ENCODE peak calls at places on chromosomes 12 and 14, in nine cellular contexts. U, O, L, S, J, F, Q, V and W are unnamed samples.

GRCh38 chr14:76497550-76498484 is 121.9 kb downstream of the ESRRB start:
- DNase-seq in U (peak), O (no peak), L (no peak), S (no peak), J (no peak), F (no peak), Q (no peak), V (no peak), W (peak)

GRCh38 chr14:23665302-23666016 is 29.3 kb downstream of the DHRS2 start:
- DNase-seq in U (no peak), O (no peak), L (no peak), S (no peak), J (no peak), F (no peak), Q (peak), V (no peak), W (no peak)

GRCh38 chr12:68665016-68665569 is 21.7 kb upstream of the NUP107 start:
- DNase-seq in U (no peak), O (no peak), L (no peak), S (no peak), J (no peak), F (no peak), Q (no peak), V (no peak), W (no peak)

GRCh38 chr12:90987101-90987500 is 17.7 kb downstream of the EPYC start:
- DNase-seq in U (no peak), O (no peak), L (peak), S (peak), J (no peak), F (no peak), Q (no peak), V (no peak), W (no peak)

GRCh38 chr14:59254146-59254910 is 65.9 kb downstream of the DAAM1 start:
- DNase-seq in U (no peak), O (no peak), L (peak), S (peak), J (peak), F (peak), Q (peak), V (no peak), W (no peak)

GRCh38 chr12:69602954-69603353 is 7.8 kb downstream of the LRRC10 start:
- DNase-seq in U (no peak), O (no peak), L (no peak), S (no peak), J (no peak), F (no peak), Q (no peak), V (no peak), W (no peak)

GRCh38 chr14:96639550-96639949 is 137.4 kb downstream of the PAPOLA start:
- DNase-seq in U (no peak), O (no peak), L (no peak), S (no peak), J (peak), F (no peak), Q (no peak), V (no peak), W (no peak)

GRCh38 chr12:96098631-96099030 is 63.2 kb upstream of the LTA4H start:
- DNase-seq in U (no peak), O (no peak), L (no peak), S (no peak), J (no peak), F (no peak), Q (no peak), V (no peak), W (no peak)

GRCh38 chr14:33794791-33795300 is 156.0 kb downstream of the EGLN3 start:
- DNase-seq in U (no peak), O (no peak), L (peak), S (peak), J (no peak), F (no peak), Q (peak), V (no peak), W (no peak)

GRCh38 chr12:61513499-61513898 is 746.7 kb upstream of the USP15 start:
- DNase-seq in U (no peak), O (no peak), L (no peak), S (no peak), J (no peak), F (no peak), Q (no peak), V (no peak), W (no peak)